ENCODE peak calls at places on chromosomes 2 and 18, in four cellular contexts. One of them, this sample, is unnamed.

GRCh38 chr2:181077128-181077709 is 96.8 kb downstream of the UBE2E3 start:
- DNase-seq in hepatocyte: peak; percentile 61
- DNase-seq in IMR-90: peak; percentile 62
- DNase-seq in H1: no peak
- DNase-seq in this sample: no peak

GRCh38 chr2:128324008-128324896 is 5.6 kb upstream of the HS6ST1 start:
- DNase-seq in hepatocyte: no peak
- DNase-seq in IMR-90: no peak
- DNase-seq in H1: no peak
- DNase-seq in this sample: no peak

GRCh38 chr18:24602156-24602555 is 141.7 kb downstream of the HRH4 start:
- DNase-seq in hepatocyte: no peak
- DNase-seq in IMR-90: no peak
- DNase-seq in H1: no peak
- DNase-seq in this sample: no peak

GRCh38 chr2:199955007-199955338 is 318 bp downstream of the TYW5 start:
- DNase-seq in hepatocyte: no peak
- DNase-seq in IMR-90: no peak
- DNase-seq in H1: no peak
- DNase-seq in this sample: no peak

GRCh38 chr18:78245451-78245850 is 734.2 kb upstream of the SALL3 start:
- DNase-seq in hepatocyte: no peak
- DNase-seq in IMR-90: no peak
- DNase-seq in H1: no peak
- DNase-seq in this sample: no peak

GRCh38 chr2:112459372-112459771 is 22.6 kb upstream of the TTL start:
- DNase-seq in hepatocyte: no peak
- DNase-seq in IMR-90: no peak
- DNase-seq in H1: no peak
- DNase-seq in this sample: no peak

GRCh38 chr2:128371648-128372345 is 53.1 kb upstream of the HS6ST1 start:
- DNase-seq in hepatocyte: no peak
- DNase-seq in IMR-90: no peak
- DNase-seq in H1: no peak
- DNase-seq in this sample: no peak

GRCh38 chr2:68643011-68643873 is at the start of gene PROKR1:
- DNase-seq in hepatocyte: peak; percentile 65
- DNase-seq in IMR-90: no peak
- DNase-seq in H1: peak; percentile 83
- DNase-seq in this sample: no peak

GRCh38 chr2:25383806-25384205 is 42.1 kb upstream of the DNMT3A start:
- DNase-seq in hepatocyte: no peak
- DNase-seq in IMR-90: no peak
- DNase-seq in H1: peak; percentile 43
- DNase-seq in this sample: no peak

GRCh38 chr2:136225950-136226835 is 108.2 kb upstream of the CXCR4 start:
- DNase-seq in hepatocyte: no peak
- DNase-seq in IMR-90: no peak
- DNase-seq in H1: no peak
- DNase-seq in this sample: no peak

GRCh38 chr2:28286678-28287077 is 106.0 kb upstream of the FOSL2 start:
- DNase-seq in hepatocyte: no peak
- DNase-seq in IMR-90: peak; percentile 60
- DNase-seq in H1: no peak
- DNase-seq in this sample: no peak

GRCh38 chr2:221780281-221780688 is 208.2 kb upstream of the EPHA4 start:
- DNase-seq in hepatocyte: peak; percentile 20
- DNase-seq in IMR-90: peak; percentile 74
- DNase-seq in H1: no peak
- DNase-seq in this sample: no peak
- H3K4me2 ChIP-seq in hepatocyte: peak overlapping the region; percentile 16
- H3K4me2 ChIP-seq in IMR-90: peak overlapping the region; percentile 22
- H3K4me2 ChIP-seq in H1: no peak overlapping the region
- H3K4me2 ChIP-seq in this sample: no peak overlapping the region

DNA sequence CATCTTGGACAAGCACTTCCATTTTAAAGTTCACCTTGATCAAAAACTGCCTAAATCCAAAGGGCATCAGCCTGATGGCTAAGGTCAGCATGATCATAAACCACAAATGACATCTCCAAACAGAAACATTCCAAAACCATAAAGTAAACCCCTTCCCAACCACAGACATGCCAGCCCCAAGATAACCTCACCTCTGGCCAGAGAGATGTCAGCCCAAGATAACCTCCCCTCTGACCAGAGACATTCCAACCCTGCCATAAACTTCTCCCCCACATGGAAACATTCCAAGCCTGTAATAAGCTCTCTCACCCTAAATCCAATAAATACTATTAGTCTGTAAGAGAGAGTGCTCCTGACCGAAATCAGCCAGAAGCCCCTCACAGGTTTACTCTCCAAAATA is 18.6 kb upstream of the MARCO start:
- DNase-seq in hepatocyte: no peak
- DNase-seq in IMR-90: no peak
- DNase-seq in H1: no peak
- DNase-seq in this sample: no peak
- H3K4me2 ChIP-seq in hepatocyte: no peak overlapping the region
- H3K4me2 ChIP-seq in IMR-90: no peak overlapping the region
- H3K4me2 ChIP-seq in H1: no peak overlapping the region
- H3K4me2 ChIP-seq in this sample: no peak overlapping the region

GRCh38 chr2:138441916-138442315 is 59.7 kb upstream of the SPOPL start:
- DNase-seq in hepatocyte: no peak
- DNase-seq in IMR-90: no peak
- DNase-seq in H1: no peak
- DNase-seq in this sample: no peak

GRCh38 chr2:138439733-138440132 is 61.8 kb upstream of the SPOPL start:
- DNase-seq in hepatocyte: no peak
- DNase-seq in IMR-90: no peak
- DNase-seq in H1: no peak
- DNase-seq in this sample: no peak

GRCh38 chr2:138446043-138446442 is 55.5 kb upstream of the SPOPL start:
- DNase-seq in hepatocyte: no peak
- DNase-seq in IMR-90: no peak
- DNase-seq in H1: no peak
- DNase-seq in this sample: no peak

GRCh38 chr2:138447889-138448570 is 53.5 kb upstream of the SPOPL start:
- DNase-seq in hepatocyte: no peak
- DNase-seq in IMR-90: no peak
- DNase-seq in H1: no peak
- DNase-seq in this sample: no peak

DNA sequence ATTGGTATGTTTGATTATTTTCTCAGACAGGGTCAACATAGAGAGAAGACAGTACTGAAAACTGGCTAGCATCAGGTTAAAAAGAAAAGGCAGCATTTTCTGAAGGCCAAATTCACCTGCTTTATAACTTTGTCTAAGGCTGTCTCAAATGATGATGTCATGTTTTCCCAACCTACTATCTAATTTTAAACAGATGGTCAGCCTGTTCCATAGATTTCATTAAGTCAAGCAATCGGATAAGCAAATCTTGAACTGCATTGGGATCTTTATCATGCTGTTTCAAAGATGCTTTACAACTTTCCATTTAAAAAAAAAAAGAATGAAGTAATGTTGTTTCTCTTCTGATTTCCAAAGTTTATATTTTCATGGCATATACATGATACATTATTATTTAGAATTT is 56.3 kb upstream of the SPOPL start:
- DNase-seq in hepatocyte: no peak
- DNase-seq in IMR-90: no peak
- DNase-seq in H1: no peak
- DNase-seq in this sample: no peak
- H3K4me2 ChIP-seq in hepatocyte: no peak overlapping the region
- H3K4me2 ChIP-seq in IMR-90: no peak overlapping the region
- H3K4me2 ChIP-seq in H1: no peak overlapping the region
- H3K4me2 ChIP-seq in this sample: no peak overlapping the region

GRCh38 chr2:203585541-203585940 is 50.4 kb upstream of the RAPH1 start:
- DNase-seq in hepatocyte: no peak
- DNase-seq in IMR-90: no peak
- DNase-seq in H1: no peak
- DNase-seq in this sample: no peak
- H3K4me2 ChIP-seq in hepatocyte: no peak overlapping the region
- H3K4me2 ChIP-seq in IMR-90: no peak overlapping the region
- H3K4me2 ChIP-seq in H1: no peak overlapping the region
- H3K4me2 ChIP-seq in this sample: no peak overlapping the region

GRCh38 chr2:8692783-8693768 is 11.2 kb downstream of the ID2 start:
- DNase-seq in hepatocyte: peak; percentile 51
- DNase-seq in IMR-90: no peak
- DNase-seq in H1: peak; percentile 92
- DNase-seq in this sample: no peak
- H3K4me2 ChIP-seq in hepatocyte: peak overlapping the region; percentile 72
- H3K4me2 ChIP-seq in IMR-90: peak overlapping the region; percentile 74
- H3K4me2 ChIP-seq in H1: peak overlapping the region; percentile 43
- H3K4me2 ChIP-seq in this sample: peak overlapping the region; percentile 97

DNA sequence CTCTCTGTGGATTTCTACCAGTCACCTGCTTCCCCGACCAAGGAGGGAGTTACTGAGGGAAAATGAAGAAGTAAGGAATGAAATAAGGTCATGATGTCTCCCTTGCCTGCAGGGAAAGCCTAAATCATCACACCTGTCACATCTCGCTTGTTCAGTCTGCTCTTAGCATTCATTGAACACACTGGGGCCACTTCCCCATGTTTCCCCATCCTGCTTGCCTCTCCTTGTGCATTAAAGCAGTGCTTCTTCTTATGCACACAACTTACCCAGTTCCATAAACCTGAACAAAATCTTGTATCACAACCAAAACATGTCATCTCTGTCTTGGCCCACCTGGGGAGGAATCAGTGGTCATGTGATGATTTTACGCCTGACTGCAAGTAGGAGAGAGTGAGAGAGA is 219.9 kb downstream of the HAUS1 start:
- DNase-seq in hepatocyte: no peak
- DNase-seq in IMR-90: no peak
- DNase-seq in H1: no peak
- DNase-seq in this sample: no peak
- H3K4me2 ChIP-seq in hepatocyte: no peak overlapping the region
- H3K4me2 ChIP-seq in IMR-90: no peak overlapping the region
- H3K4me2 ChIP-seq in H1: peak overlapping the region; percentile 33
- H3K4me2 ChIP-seq in this sample: peak overlapping the region; percentile 54

GRCh38 chr2:176779917-176780316 is 432.7 kb upstream of the HNRNPA3 start:
- DNase-seq in hepatocyte: no peak
- DNase-seq in IMR-90: no peak
- DNase-seq in H1: no peak
- DNase-seq in this sample: no peak
- H3K4me2 ChIP-seq in hepatocyte: no peak overlapping the region
- H3K4me2 ChIP-seq in IMR-90: no peak overlapping the region
- H3K4me2 ChIP-seq in H1: no peak overlapping the region
- H3K4me2 ChIP-seq in this sample: no peak overlapping the region

GRCh38 chr2:65320042-65320711 is 92.5 kb downstream of the ACTR2 start:
- DNase-seq in hepatocyte: peak; percentile 69
- DNase-seq in IMR-90: peak; percentile 98
- DNase-seq in H1: no peak
- DNase-seq in this sample: peak; percentile 84

GRCh38 chr2:65319080-65319673 is 91.5 kb downstream of the ACTR2 start:
- DNase-seq in hepatocyte: no peak
- DNase-seq in IMR-90: no peak
- DNase-seq in H1: no peak
- DNase-seq in this sample: no peak

GRCh38 chr2:65316072-65316471 is 88.4 kb downstream of the ACTR2 start:
- DNase-seq in hepatocyte: no peak
- DNase-seq in IMR-90: peak; percentile 86
- DNase-seq in H1: no peak
- DNase-seq in this sample: peak; percentile 86

GRCh38 chr2:65317841-65318240 is 90.2 kb downstream of the ACTR2 start:
- DNase-seq in hepatocyte: no peak
- DNase-seq in IMR-90: peak; percentile 24
- DNase-seq in H1: no peak
- DNase-seq in this sample: peak; percentile 35

GRCh38 chr2:65319674-65320041 is 92.0 kb downstream of the ACTR2 start:
- DNase-seq in hepatocyte: no peak
- DNase-seq in IMR-90: no peak
- DNase-seq in H1: no peak
- DNase-seq in this sample: no peak
- H3K4me2 ChIP-seq in hepatocyte: no peak overlapping the region
- H3K4me2 ChIP-seq in IMR-90: peak overlapping the region; percentile 79
- H3K4me2 ChIP-seq in H1: no peak overlapping the region
- H3K4me2 ChIP-seq in this sample: peak overlapping the region; percentile 83

GRCh38 chr2:189466656-189467055 is 25.4 kb downstream of the WDR75 start:
- DNase-seq in hepatocyte: peak; percentile 66
- DNase-seq in IMR-90: peak; percentile 50
- DNase-seq in H1: no peak
- DNase-seq in this sample: no peak

GRCh38 chr2:189466046-189466445 is 24.8 kb downstream of the WDR75 start:
- DNase-seq in hepatocyte: no peak
- DNase-seq in IMR-90: no peak
- DNase-seq in H1: no peak
- DNase-seq in this sample: no peak

GRCh38 chr2:189465478-189465877 is 24.2 kb downstream of the WDR75 start:
- DNase-seq in hepatocyte: no peak
- DNase-seq in IMR-90: no peak
- DNase-seq in H1: no peak
- DNase-seq in this sample: no peak

GRCh38 chr2:189467160-189467559 is 25.9 kb downstream of the WDR75 start:
- DNase-seq in hepatocyte: no peak
- DNase-seq in IMR-90: no peak
- DNase-seq in H1: no peak
- DNase-seq in this sample: no peak

DNA sequence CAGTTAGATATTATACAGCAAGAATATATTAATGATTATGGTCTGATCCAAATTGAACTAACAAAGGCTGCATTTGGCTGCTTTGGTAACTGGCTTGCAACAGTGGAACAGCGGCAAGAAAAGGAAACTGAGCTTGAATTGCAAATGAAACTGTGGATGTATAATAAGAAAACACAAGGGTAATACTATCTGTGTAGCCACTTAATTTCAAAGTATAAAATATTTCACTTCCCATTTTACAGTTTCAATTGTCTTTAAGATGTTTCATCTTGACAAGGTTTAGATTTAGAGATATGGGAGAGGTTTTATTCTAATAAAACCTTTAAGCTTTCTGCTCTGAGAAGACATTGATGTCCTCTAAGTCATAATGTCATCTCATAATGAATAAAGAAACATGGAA is 23.8 kb downstream of the WDR75 start:
- DNase-seq in hepatocyte: no peak
- DNase-seq in IMR-90: no peak
- DNase-seq in H1: no peak
- DNase-seq in this sample: no peak
- H3K4me2 ChIP-seq in hepatocyte: no peak overlapping the region
- H3K4me2 ChIP-seq in IMR-90: no peak overlapping the region
- H3K4me2 ChIP-seq in H1: no peak overlapping the region
- H3K4me2 ChIP-seq in this sample: no peak overlapping the region

This sample was measured in keratinocyte.